ENCODE peak calls at places on chromosomes 2 and 18, in five cellular contexts. N, Y, Q, W and C are unnamed samples.

GRCh38 chr2:213678437-213679218 is 394.4 kb downstream of the SPAG16 start:
- DNase-seq in N (no peak), Q (no peak), Y (no peak), W (no peak), C (no peak)

GRCh38 chr2:101827246-101827645 is 129.7 kb downstream of the MAP4K4 start:
- DNase-seq in Q (no peak), Y (no peak), N (no peak), W (no peak), C (no peak)

GRCh38 chr2:7133521-7133920 is 216.3 kb downstream of the RNF144A start:
- DNase-seq in Q (no peak), W (no peak), N (no peak), Y (no peak), C (no peak)

GRCh38 chr2:151878655-151879563 is 50.7 kb upstream of the ARL5A start:
- DNase-seq in Q (no peak), N (no peak), W (no peak), Y (no peak), C (no peak)

GRCh38 chr18:30639361-30639760 is 403.2 kb downstream of the DSC3 start:
- DNase-seq in W (no peak), N (no peak), Q (no peak), Y (no peak), C (no peak)

GRCh38 chr2:127887452-127888219 is 1.9 kb upstream of the AMMECR1L start:
- DNase-seq in Y (no peak), N (no peak), W (no peak), Q (no peak), C (no peak)

GRCh38 chr2:28357948-28358667 is 34.5 kb upstream of the FOSL2 start:
- DNase-seq in W (no peak), Q (no peak), Y (no peak), N (no peak), C (no peak)

GRCh38 chr2:71478806-71479205 is 25.4 kb downstream of the DYSF start:
- DNase-seq in Y (no peak), Q (no peak), W (no peak), N (no peak), C (no peak)

GRCh38 chr2:152198499-152198898 is 22.9 kb upstream of the STAM2 start:
- DNase-seq in N (no peak), Y (no peak), W (no peak), Q (no peak), C (no peak)

GRCh38 chr2:159226059-159226461 is 60.4 kb downstream of the WDSUB1 start:
- DNase-seq in Q (peak; percentile 31), N (no peak), Y (no peak), W (no peak), C (no peak)

GRCh38 chr18:34929336-34929780 is 111.9 kb upstream of the MAPRE2 start:
- DNase-seq in W (no peak), Q (no peak), Y (no peak), N (no peak), C (no peak)

GRCh38 chr18:6115710-6116109 is 220.4 kb upstream of the TMEM200C start:
- DNase-seq in Q (no peak), W (no peak), N (no peak), Y (no peak), C (no peak)

GRCh38 chr2:30768036-30768686 is 39.1 kb downstream of the CAPN13 start:
- DNase-seq in Y (no peak), W (no peak), N (no peak), Q (no peak), C (no peak)

GRCh38 chr18:36188912-36189311 is 1.6 kb downstream of the MOCOS start:
- DNase-seq in Q (no peak), N (no peak), W (no peak), Y (no peak), C (no peak)

GRCh38 chr2:42810971-42811865 is 18.8 kb upstream of the HAAO start:
- DNase-seq in Q (peak; percentile 49), W (peak; percentile 73), Y (peak; percentile 59), N (peak; percentile 54), C (peak; percentile 60)

GRCh38 chr2:98297817-98298684 is 48.2 kb upstream of the CNGA3 start:
- DNase-seq in Q (no peak), N (no peak), Y (no peak), W (no peak), C (no peak)

GRCh38 chr2:29495536-29495935 is 380.3 kb downstream of the CLIP4 start:
- DNase-seq in Q (no peak), W (no peak), N (no peak), Y (no peak), C (no peak)

GRCh38 chr2:11775384-11775783 is 29.0 kb downstream of the LPIN1 start:
- DNase-seq in Y (no peak), W (no peak), N (no peak), Q (peak; percentile 42), C (no peak)

GRCh38 chr2:85724731-85725181 is 29.0 kb upstream of the ATOH8 start:
- DNase-seq in W (no peak), N (no peak), Y (no peak), Q (no peak), C (no peak)

GRCh38 chr2:85722519-85722918 is 28.4 kb downstream of the GNLY start:
- DNase-seq in Q (no peak), W (no peak), Y (no peak), N (no peak), C (no peak)

GRCh38 chr2:85725451-85725850 is 28.3 kb upstream of the ATOH8 start:
- DNase-seq in N (no peak), Q (no peak), Y (no peak), W (no peak), C (no peak)

GRCh38 chr2:85721641-85722040 is 27.5 kb downstream of the GNLY start:
- DNase-seq in N (no peak), W (no peak), Y (no peak), Q (no peak), C (no peak)

DNA sequence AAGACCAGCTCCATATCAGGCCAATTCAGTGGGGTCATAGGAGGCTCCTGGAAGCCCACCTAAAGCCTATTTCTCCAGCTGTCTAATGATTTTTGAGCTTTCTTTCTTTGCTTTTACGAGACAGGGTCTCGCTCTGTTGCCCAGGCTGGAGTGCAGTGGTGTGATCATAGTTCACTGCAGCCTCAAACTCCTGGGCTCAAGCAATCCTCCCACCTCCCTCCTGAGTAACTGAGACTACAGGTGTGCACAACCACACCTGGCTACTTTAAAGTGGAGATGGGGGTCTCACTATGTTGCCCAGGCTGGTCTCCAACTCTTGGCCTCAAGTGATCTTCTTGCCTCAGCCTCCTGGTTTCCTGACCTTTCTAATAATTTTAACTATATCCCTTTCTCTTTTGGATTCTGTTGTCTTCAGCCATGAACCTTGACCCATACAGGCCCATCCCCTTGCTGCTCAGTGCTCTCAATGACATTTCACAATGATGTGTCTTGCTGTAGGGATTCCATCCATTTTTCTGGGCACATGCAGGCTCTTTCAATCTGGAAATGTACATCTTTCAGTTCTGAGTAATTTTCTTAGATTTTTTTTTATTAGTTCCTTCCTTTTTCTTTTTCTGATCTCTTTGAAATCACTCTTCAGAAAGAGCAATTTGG is 29.7 kb downstream of the GNLY start:
- DNase-seq in Y (no peak), N (no peak), W (no peak), Q (no peak), C (no peak)
- H3K27ac ChIP-seq in Y (no peak overlapping the region), N (no peak overlapping the region), W (no peak overlapping the region), Q (no peak overlapping the region), C (no peak overlapping the region)

GRCh38 chr2:3041246-3041645 is 336.4 kb downstream of the EIPR1 start:
- DNase-seq in Y (no peak), N (no peak), W (no peak), Q (no peak), C (no peak)
- H3K27ac ChIP-seq in Y (no peak overlapping the region), N (no peak overlapping the region), W (no peak overlapping the region), Q (no peak overlapping the region), C (no peak overlapping the region)

GRCh38 chr2:1727101-1727771 is 17.1 kb downstream of the PXDN start:
- DNase-seq in W (no peak), Q (no peak), Y (no peak), N (peak; percentile 17), C (peak; percentile 10)

GRCh38 chr2:1726558-1726957 is 17.8 kb downstream of the PXDN start:
- DNase-seq in N (no peak), W (no peak), Q (no peak), Y (no peak), C (no peak)

GRCh38 chr2:1728821-1729220 is 15.5 kb downstream of the PXDN start:
- DNase-seq in Y (peak; percentile 10), N (peak; percentile 31), W (no peak), Q (no peak), C (peak; percentile 7)

GRCh38 chr2:1729264-1729663 is 15.1 kb downstream of the PXDN start:
- DNase-seq in W (no peak), Y (peak; percentile 6), N (peak; percentile 16), Q (no peak), C (peak; percentile 6)

DNA sequence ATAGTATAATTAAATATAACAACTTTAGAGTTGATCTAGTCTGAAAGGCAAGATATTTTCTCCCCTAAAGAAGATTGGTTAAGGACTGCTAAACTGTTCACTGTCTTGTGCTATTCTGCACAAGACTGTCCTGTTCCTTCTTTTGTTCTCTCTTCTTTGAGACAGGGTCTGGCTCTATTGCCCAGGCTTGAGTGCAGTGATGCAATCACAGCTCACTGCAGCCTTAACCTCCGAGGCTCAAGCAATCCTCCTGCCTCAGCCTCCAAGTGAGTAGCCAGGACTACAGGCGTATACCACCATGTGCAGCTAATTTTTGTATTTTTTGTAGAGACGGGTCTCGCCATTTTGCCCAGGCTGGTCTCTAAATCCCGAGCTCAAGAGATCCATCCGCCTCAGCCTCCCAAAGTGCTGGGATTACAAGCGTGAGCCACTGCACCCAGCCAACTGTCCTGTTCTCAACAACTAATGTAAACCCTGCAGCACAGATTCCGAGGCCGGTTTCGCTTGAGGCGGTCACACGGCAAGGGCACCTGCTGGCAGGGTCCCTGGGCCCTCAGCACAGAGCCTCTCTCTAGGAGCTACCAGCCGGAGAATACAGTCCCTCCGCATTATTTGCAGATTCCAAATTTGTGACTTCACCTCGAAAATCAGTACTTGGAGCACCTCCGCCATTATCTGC is 16.4 kb downstream of the PXDN start:
- DNase-seq in Y (peak; percentile 5), Q (no peak), N (peak; percentile 12), W (no peak), C (peak; percentile 13)
- H3K27ac ChIP-seq in Y (no peak overlapping the region), Q (no peak overlapping the region), N (no peak overlapping the region), W (no peak overlapping the region), C (peak overlapping the region; percentile 61)

DNA sequence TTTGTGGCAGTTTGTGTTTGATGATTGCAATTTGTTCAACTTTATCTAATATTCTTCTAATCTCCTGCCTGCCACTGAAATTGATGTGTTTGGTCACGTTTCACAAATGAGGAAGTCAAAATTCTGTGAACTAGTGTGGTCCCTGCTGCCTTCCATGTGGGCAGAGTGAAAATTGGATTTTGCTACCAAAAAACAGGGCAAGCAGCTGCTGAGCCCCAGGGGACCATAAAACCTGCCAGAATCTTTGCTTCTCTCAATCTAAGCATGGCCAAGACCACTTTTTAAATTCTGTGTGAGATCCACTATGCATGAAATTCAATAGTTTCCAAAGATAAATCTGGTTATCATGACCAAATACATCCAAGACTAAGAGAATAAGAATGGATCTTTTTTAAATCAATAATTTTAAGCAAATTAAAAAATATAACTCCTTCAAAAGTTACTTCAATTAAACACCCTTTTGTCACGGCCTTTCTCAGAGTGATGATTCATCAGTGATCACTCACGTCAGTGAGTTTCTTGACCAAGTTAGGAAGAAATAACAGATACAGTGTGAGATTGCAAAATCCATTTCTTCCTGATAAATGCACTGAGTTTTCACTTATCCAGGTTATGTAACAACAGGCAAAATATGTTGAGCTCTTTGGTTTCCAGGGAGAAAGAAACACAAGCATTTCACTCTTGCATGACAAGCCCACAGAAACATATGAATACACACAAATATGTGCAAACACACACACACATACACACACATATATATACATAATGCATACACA is 195.7 kb upstream of the CYRIA start:
- DNase-seq in N (no peak), W (no peak), Y (no peak), Q (no peak), C (no peak)
- H3K27ac ChIP-seq in N (no peak overlapping the region), W (no peak overlapping the region), Y (no peak overlapping the region), Q (no peak overlapping the region), C (no peak overlapping the region)